ENCODE peak calls at places on chromosomes 6 and 20, in four cellular contexts. O is HepG2, S is WTC11, P is GM12878. K is an unnamed sample.

GRCh38 chr20:43942661-43943285 is 28.1 kb downstream of the TOX2 start:
- DNase-seq in O (no peak), S (no peak), P (no peak), K (no peak)

GRCh38 chr6:1094306-1094705 is 217.6 kb upstream of the FOXQ1 start:
- DNase-seq in O (no peak), S (no peak), P (no peak), K (no peak)

GRCh38 chr6:143962644-143962929 is 45.5 kb downstream of the PLAGL1 start:
- DNase-seq in O (no peak), S (no peak), P (no peak), K (no peak)

GRCh38 chr6:81998432-81998831 is 246.0 kb upstream of the TENT5A start:
- DNase-seq in O (no peak), S (no peak), P (no peak), K (no peak)

GRCh38 chr6:81609736-81610135 is 142.7 kb downstream of the TENT5A start:
- DNase-seq in O (no peak), S (no peak), P (no peak), K (no peak)

GRCh38 chr20:4763776-4764525 is 42.2 kb downstream of the PRND start:
- DNase-seq in O (no peak), S (no peak), P (no peak), K (no peak)

GRCh38 chr20:20237093-20237959 is 130.6 kb upstream of the INSM1 start:
- DNase-seq in O (peak), S (peak), P (no peak), K (peak)

GRCh38 chr6:108730556-108731228 is 117.5 kb upstream of the ARMC2 start:
- DNase-seq in O (no peak), S (no peak), P (no peak), K (no peak)

GRCh38 chr6:107080036-107080435 is 35.3 kb downstream of the BEND3 start:
- DNase-seq in O (peak), S (peak), P (no peak), K (no peak)

GRCh38 chr6:149422581-149422980 is 22.5 kb downstream of the SUMO4 start:
- DNase-seq in O (no peak), S (no peak), P (no peak), K (no peak)

GRCh38 chr6:35168461-35168861 is 27.3 kb upstream of the TCP11 start:
- DNase-seq in O (no peak), S (no peak), P (no peak), K (no peak)

GRCh38 chr6:4819706-4820283 is 43.6 kb downstream of the CDYL start:
- DNase-seq in O (no peak), S (no peak), P (no peak), K (no peak)

GRCh38 chr6:144400321-144400720 is 115.2 kb downstream of the UTRN start:
- DNase-seq in O (no peak), S (no peak), P (no peak), K (no peak)

GRCh38 chr6:82608365-82608764 is 244.7 kb downstream of the TPBG start:
- DNase-seq in O (no peak), S (no peak), P (no peak), K (no peak)

GRCh38 chr6:154347981-154348380 is 8.6 kb downstream of the IPCEF1 start:
- DNase-seq in O (no peak), S (no peak), P (no peak), K (no peak)

DNA sequence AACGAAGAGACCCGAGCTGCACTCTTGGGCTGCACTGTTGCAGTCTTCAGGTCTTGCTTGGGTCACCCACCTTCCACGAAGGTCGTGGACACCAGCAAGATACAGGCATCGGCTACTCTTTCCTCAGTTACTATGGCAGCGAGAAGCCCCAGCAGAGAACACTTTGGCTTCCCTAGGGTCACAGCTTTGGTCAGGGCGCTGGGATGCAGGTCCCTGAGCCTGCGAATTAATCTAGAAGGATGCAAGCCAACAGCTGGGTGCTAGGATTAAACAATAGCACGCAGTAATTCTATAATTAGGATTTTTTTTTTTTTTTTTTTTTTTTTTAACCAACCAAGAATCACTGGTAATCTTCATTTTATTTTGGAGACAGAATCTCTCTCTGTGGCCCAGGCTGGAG is 2.1 kb downstream of the KHDC3L start:
- DNase-seq in O (no peak), S (no peak), P (no peak), K (no peak)
- TF ChIP-seq ETV6 in O (no peak), S (no peak), P (no peak), K (no peak)

DNA sequence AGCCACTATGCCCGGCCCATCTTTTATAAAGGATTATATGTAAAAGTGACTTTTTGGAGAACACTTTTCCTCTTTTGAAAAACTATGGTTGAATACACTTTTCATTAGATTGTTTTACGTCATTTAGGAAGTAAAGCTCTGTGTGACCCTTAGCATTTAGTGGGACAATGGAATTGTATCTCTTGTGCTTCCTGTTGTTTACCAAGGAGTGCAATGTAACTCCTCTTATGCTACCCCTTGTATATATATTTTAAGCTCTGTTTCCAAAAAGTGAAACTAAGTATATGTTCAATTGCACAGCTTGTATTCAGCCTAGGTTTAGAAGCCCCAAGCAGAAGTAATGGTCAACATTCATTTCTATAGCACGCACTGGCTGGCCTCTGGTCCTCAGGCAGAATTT is 183.1 kb upstream of the CITED2 start:
- DNase-seq in O (no peak), S (no peak), P (no peak), K (no peak)
- TF ChIP-seq ETV6 in O (no peak), S (no peak), P (no peak), K (no peak)

GRCh38 chr6:110195639-110196038 is 15.4 kb downstream of the CDC40 start:
- DNase-seq in O (no peak), S (no peak), P (no peak), K (no peak)
- TF ChIP-seq ETV6 in O (no peak), S (no peak), P (no peak), K (no peak)

DNA sequence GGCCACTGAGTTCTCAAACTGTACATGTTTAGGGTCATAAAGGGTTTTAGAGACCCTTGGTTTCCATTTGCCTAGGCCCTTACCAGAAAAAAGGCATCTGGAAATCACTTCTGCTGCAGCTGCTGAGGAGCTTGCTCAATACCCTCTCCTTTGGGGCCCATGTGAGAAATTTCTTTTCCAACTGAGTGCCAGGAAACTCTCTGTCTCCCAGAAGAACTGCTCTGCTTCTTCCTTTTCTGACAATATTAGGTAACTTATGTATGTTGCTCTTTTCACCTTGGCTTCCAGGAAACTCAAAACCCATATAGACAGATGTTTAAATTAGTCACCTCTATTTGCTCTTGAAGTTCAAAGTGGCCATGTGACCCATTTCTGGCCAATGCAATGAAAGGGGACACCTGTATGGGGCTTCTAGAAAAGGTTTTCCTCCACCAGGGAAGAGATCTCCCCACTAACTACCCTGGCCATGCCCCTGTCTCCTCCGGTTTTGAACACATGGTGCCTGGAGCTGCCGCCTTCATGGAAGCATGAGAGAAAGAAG is 121.6 kb downstream of the PREX1 start:
- DNase-seq in O (no peak), S (no peak), P (no peak), K (no peak)
- TF ChIP-seq ETV6 in O (no peak), S (no peak), P (no peak), K (no peak)

DNA sequence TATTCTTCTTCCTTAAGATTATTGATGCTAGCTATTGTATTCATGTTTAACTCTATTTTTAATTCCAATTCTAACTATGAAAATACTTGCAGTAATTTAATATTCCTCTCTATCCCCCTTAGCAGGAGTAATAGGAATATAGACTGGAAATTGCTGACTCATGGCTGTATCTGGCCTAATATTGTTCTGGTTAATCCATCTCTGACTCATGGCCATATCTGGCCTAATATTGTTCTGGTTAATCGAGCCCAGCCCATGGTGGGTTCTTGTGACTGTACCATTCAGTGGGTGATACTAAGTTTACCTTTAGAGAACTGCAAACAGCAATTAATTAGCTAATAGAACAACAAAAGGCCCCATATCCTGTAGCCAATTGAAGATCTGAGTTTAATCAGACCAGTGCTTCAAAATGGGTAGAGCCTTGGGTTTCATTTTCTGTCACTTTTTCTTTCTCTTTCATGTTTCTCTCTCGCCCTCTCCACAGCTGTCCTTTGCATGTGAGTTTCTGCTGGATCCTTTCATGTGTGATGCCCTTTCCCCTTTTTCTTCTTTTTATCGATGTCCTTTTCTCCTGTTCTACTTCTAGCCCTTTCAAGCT is 50.6 kb downstream of the SLC22A3 start:
- DNase-seq in O (no peak), S (no peak), P (peak), K (no peak)
- TF ChIP-seq ETV6 in O (no peak), S (no peak), P (no peak), K (no peak)

GRCh38 chr6:139247618-139248017 is 44.2 kb downstream of the TXLNB start:
- DNase-seq in O (no peak), S (no peak), P (no peak), K (no peak)
- TF ChIP-seq ETV6 in O (no peak), S (no peak), P (no peak), K (no peak)

GRCh38 chr6:112443118-112443641 is 96.0 kb downstream of the RFPL4B start:
- DNase-seq in O (no peak), S (no peak), P (no peak), K (no peak)
- TF ChIP-seq ETV6 in O (no peak), S (no peak), P (no peak), K (no peak)

DNA sequence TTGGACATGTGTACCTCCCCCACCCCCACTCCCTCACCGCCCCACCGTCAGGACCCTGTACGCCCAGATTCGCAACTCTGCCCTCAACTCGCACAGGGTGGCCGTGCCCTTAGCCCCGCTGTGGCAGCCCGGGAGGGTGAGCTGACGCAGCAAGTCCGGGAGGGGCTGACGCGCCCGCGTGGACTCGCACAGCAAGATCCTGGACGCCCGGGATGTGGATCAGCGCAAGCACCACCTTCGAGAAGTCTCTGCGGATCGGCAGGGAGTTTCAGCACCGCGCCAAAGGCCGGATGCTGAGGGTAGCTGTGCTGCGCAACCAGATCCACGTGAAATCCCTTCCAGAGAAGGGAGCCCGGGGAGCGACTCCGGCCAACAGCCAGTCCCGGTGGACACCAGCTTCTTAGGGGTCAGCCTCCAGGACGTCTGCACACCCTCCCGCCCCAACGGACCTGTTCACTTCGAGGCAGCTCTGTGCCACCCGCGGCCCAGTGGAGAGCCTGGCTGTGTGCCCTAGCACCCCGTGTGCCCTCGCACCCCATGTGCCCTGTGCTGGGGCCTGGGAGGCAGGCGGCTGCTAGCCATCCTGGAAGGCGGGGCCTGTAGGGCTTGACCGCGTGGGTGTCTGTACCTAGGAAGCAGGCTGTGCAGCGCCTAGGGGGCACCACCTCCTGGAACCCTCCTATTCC is 6.7 kb upstream of the GJA10 start:
- DNase-seq in O (no peak), S (no peak), P (no peak), K (no peak)
- TF ChIP-seq ETV6 in O (no peak), S (no peak), P (no peak), K (no peak)